ENCODE peak calls at places on chromosomes 12 and 14, in six cellular contexts. F is endothelial cell of umbilical vein, A is IMR-90, H is transverse colon, Q is gastrocnemius medialis, T is testis. K is an unnamed sample.
A peak's percentile ranks its signal among the peaks of the same experiment; 100 is the strongest.

GRCh38 chr12:92552412-92553108 is 150.2 kb upstream of the PLEKHG7 start:
- DNase-seq in F (peak; percentile 56), A (peak; percentile 32), H (no peak), Q (no peak), T (no peak), K (no peak)

GRCh38 chr12:131221061-131221945 is 267.6 kb downstream of the ADGRD1 start:
- DNase-seq in F (no peak), A (no peak), H (no peak), Q (no peak), T (no peak), K (peak; percentile 71)

GRCh38 chr12:131555197-131555820 is 155.6 kb upstream of the SFSWAP start:
- DNase-seq in F (no peak), A (no peak), H (no peak), Q (no peak), T (no peak), K (no peak)

GRCh38 chr14:67409461-67409860 is 2.5 kb downstream of the PLEK2 start:
- DNase-seq in F (no peak), A (no peak), H (no peak), Q (no peak), T (no peak), K (no peak)

GRCh38 chr14:69848156-69848555 is 31.1 kb upstream of the SMOC1 start:
- DNase-seq in F (no peak), A (no peak), H (no peak), Q (no peak), T (no peak), K (no peak)

GRCh38 chr14:74402264-74403251 is 23.5 kb downstream of the SYNDIG1L start:
- DNase-seq in F (no peak), A (no peak), H (no peak), Q (no peak), T (no peak), K (peak; percentile 84)

GRCh38 chr14:64253672-64254071 is 40.5 kb downstream of the ESR2 start:
- DNase-seq in F (peak; percentile 84), A (peak; percentile 92), H (no peak), Q (no peak), T (no peak), K (no peak)

GRCh38 chr14:33933386-33933934 is 17.4 kb downstream of the EGLN3 start:
- DNase-seq in F (peak; percentile 59), A (no peak), H (no peak), Q (no peak), T (no peak), K (no peak)

GRCh38 chr12:49578471-49579112 is 10.7 kb upstream of the MCRS1 start:
- DNase-seq in F (no peak), A (no peak), H (no peak), Q (no peak), T (no peak), K (peak; percentile 27)

GRCh38 chr12:42125372-42125767 is 19.3 kb downstream of the GXYLT1 start:
- DNase-seq in F (no peak), A (no peak), H (no peak), Q (no peak), T (no peak), K (no peak)

GRCh38 chr14:63891148-63891964 is 38.6 kb downstream of the SYNE2 start:
- DNase-seq in F (peak; percentile 73), A (no peak), H (no peak), Q (no peak), T (peak; percentile 63), K (no peak)

GRCh38 chr14:50560929-50561280 is 960 bp downstream of the ATL1 start:
- DNase-seq in F (peak; percentile 26), A (peak; percentile 71), H (peak; percentile 77), Q (peak; percentile 34), T (peak; percentile 77), K (peak; percentile 89)

GRCh38 chr12:31589896-31590729 is 823 bp downstream of the DENND5B start:
- DNase-seq in F (peak; percentile 67), A (peak; percentile 58), H (peak; percentile 79), Q (peak; percentile 53), T (peak; percentile 79), K (peak; percentile 90)

GRCh38 chr12:48767521-48767920 is 21.4 kb downstream of the ADCY6 start:
- DNase-seq in F (no peak), A (no peak), H (no peak), Q (no peak), T (no peak), K (peak; percentile 46)

GRCh38 chr12:123233505-123234299 is 466 bp downstream of the MTRFR start:
- DNase-seq in F (no peak), A (no peak), H (no peak), Q (no peak), T (no peak), K (no peak)

GRCh38 chr12:61574339-61574738 is 685.9 kb upstream of the USP15 start:
- DNase-seq in F (no peak), A (no peak), H (no peak), Q (no peak), T (no peak), K (no peak)

GRCh38 chr12:40226652-40227051 is 1.9 kb downstream of the LRRK2 start:
- DNase-seq in F (peak; percentile 42), A (peak; percentile 73), H (peak; percentile 25), Q (peak; percentile 12), T (peak; percentile 52), K (no peak)

GRCh38 chr12:25756974-25757665 is 201.4 kb upstream of the RASSF8 start:
- DNase-seq in F (no peak), A (no peak), H (no peak), Q (no peak), T (no peak), K (no peak)

GRCh38 chr12:59010948-59011347 is 90.6 kb upstream of the LRIG3 start:
- DNase-seq in F (no peak), A (no peak), H (no peak), Q (no peak), T (no peak), K (peak; percentile 47)

GRCh38 chr12:79988368-79988767 is 53.5 kb upstream of the PPP1R12A start:
- DNase-seq in F (no peak), A (peak; percentile 41), H (no peak), Q (no peak), T (no peak), K (no peak)

GRCh38 chr14:57382283-57382682 is 8.1 kb upstream of the NAA30 start:
- DNase-seq in F (peak; percentile 81), A (peak; percentile 94), H (no peak), Q (no peak), T (no peak), K (no peak)

GRCh38 chr12:132179431-132180362 is 35.4 kb downstream of the NOC4L start:
- DNase-seq in F (no peak), A (no peak), H (no peak), Q (no peak), T (no peak), K (peak; percentile 64)

GRCh38 chr14:61409782-61410181 is 88.4 kb downstream of the PRKCH start:
- DNase-seq in F (no peak), A (no peak), H (no peak), Q (no peak), T (no peak), K (no peak)

GRCh38 chr12:51632598-51632997 is 41.6 kb downstream of the SCN8A start:
- DNase-seq in F (no peak), A (no peak), H (no peak), Q (no peak), T (no peak), K (no peak)

GRCh38 chr12:119868992-119869391 is 8.1 kb downstream of the CIT start:
- DNase-seq in F (peak; percentile 12), A (peak; percentile 54), H (no peak), Q (no peak), T (no peak), K (no peak)

GRCh38 chr12:7345232-7345631 is 41.4 kb downstream of the ACSM4 start:
- DNase-seq in F (no peak), A (no peak), H (no peak), Q (no peak), T (no peak), K (no peak)

GRCh38 chr14:22541721-22542120 is 47.3 kb downstream of the DAD1 start:
- DNase-seq in F (no peak), A (no peak), H (no peak), Q (no peak), T (no peak), K (no peak)

GRCh38 chr14:68508581-68508980 is 284.3 kb downstream of the ZFP36L1 start:
- DNase-seq in F (no peak), A (no peak), H (no peak), Q (no peak), T (no peak), K (no peak)

GRCh38 chr14:68506021-68506644 is 286.7 kb downstream of the ZFP36L1 start:
- DNase-seq in F (peak; percentile 48), A (peak; percentile 73), H (no peak), Q (no peak), T (no peak), K (peak; percentile 77)

GRCh38 chr14:68507544-68508081 is 285.3 kb downstream of the ZFP36L1 start:
- DNase-seq in F (no peak), A (no peak), H (no peak), Q (no peak), T (no peak), K (no peak)

GRCh38 chr14:68504861-68505260 is 288.0 kb downstream of the ZFP36L1 start:
- DNase-seq in F (no peak), A (no peak), H (no peak), Q (no peak), T (no peak), K (no peak)

GRCh38 chr14:68506645-68507405 is 286.0 kb downstream of the ZFP36L1 start:
- DNase-seq in F (no peak), A (no peak), H (no peak), Q (no peak), T (no peak), K (no peak)
- TF ChIP-seq POLR2A in F (no peak), A (no peak), H (no peak), Q (no peak), T (no peak), K (no peak)

DNA sequence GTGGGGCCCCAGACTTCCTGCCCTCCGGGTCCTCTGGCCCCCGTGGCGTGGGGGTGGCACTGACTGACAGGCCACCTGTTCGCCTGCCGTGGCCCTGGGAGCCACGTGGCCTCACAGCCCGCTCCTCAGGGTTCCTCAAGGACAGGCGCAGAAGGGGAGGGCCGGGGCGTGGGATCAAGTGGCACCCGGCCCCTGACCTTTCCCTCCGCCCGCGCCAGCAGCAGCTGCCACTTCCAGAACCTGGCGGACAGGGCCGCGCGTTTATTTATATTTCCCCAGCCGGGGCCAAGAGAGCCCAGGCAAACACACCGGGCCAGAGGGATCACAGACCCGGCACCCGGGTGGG is 92.6 kb downstream of the RFLNA start:
- DNase-seq in F (peak; percentile 24), A (no peak), H (no peak), Q (peak; percentile 87), T (no peak), K (no peak)
- TF ChIP-seq POLR2A in F (no peak), A (no peak), H (no peak), Q (peak; percentile 79), T (no peak), K (no peak)

GRCh38 chr12:109998904-109999648 is at the start of gene ANKRD13A:
- DNase-seq in F (peak; percentile 92), A (peak; percentile 95), H (peak; percentile 91), Q (peak; percentile 89), T (peak; percentile 93), K (peak; percentile 96)
- TF ChIP-seq POLR2A in F (peak; percentile 86), A (peak; percentile 96), H (peak; percentile 69), Q (peak; percentile 84), T (no peak), K (no peak)

DNA sequence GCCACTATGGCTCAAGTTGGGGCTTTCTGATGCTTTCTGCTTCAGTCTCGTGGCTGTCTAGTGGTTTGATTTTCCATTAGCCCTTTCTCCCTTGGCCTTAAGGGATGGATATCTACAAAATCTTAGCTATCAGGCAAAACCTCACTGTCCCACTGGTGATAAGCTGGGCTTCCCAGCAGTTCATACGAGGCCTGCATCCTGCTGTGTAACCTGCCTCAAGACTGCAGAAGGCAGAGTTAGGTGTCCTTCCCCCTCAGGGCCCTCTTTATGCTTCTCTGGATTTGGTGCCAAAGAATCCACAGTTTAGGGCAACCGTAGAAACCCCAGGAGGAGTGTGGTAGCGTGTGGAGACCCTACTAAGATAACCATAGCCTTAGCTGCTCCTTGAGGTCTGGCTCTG is 38.9 kb downstream of the ETV6 start:
- DNase-seq in F (no peak), A (no peak), H (no peak), Q (no peak), T (no peak), K (no peak)
- TF ChIP-seq POLR2A in F (no peak), A (no peak), H (no peak), Q (no peak), T (no peak), K (no peak)